ENCODE peak calls at places on chromosomes 13 and 19, in nine cellular contexts. M, Y, I, A, E, U, H, L and Q are unnamed samples.
A peak's percentile ranks its signal among the peaks of the same experiment; 100 is the strongest.

GRCh38 chr19:55467236-55468053 is 2.9 kb upstream of the C19orf85 start:
- DNase-seq in M (no peak), Y (peak; percentile 35), I (peak; percentile 40), A (peak; percentile 96), E (peak; percentile 62), U (peak; percentile 45), H (no peak), L (peak; percentile 86), Q (peak; percentile 73)

GRCh38 chr19:615619-616018 is 17.7 kb downstream of the POLRMT start:
- DNase-seq in M (no peak), Y (no peak), I (no peak), A (no peak), E (no peak), U (no peak), H (no peak), L (no peak), Q (no peak)

GRCh38 chr19:33638167-33639033 is 16.6 kb downstream of the CHST8 start:
- DNase-seq in M (peak; percentile 78), Y (no peak), I (no peak), A (peak; percentile 63), E (no peak), U (no peak), H (no peak), L (no peak), Q (no peak)

GRCh38 chr19:33831835-33832234 is 35.2 kb downstream of the KCTD15 start:
- DNase-seq in M (no peak), Y (no peak), I (no peak), A (no peak), E (no peak), U (no peak), H (no peak), L (no peak), Q (no peak)

GRCh38 chr19:51467864-51468544 is 9.8 kb upstream of the SIGLEC8 start:
- DNase-seq in M (no peak), Y (no peak), I (no peak), A (no peak), E (no peak), U (no peak), H (no peak), L (no peak), Q (no peak)

GRCh38 chr13:101795460-101795859 is 343.0 kb downstream of the ITGBL1 start:
- DNase-seq in M (no peak), Y (no peak), I (no peak), A (no peak), E (no peak), U (no peak), H (no peak), L (no peak), Q (no peak)

GRCh38 chr19:11797491-11797890 is 832 bp upstream of the ZNF491 start:
- DNase-seq in M (peak; percentile 93), Y (peak; percentile 81), I (peak; percentile 72), A (peak; percentile 78), E (peak; percentile 36), U (peak; percentile 91), H (peak; percentile 45), L (peak; percentile 81), Q (no peak)

GRCh38 chr13:111061338-111062045 is 53.6 kb upstream of the ARHGEF7 start:
- DNase-seq in M (no peak), Y (no peak), I (no peak), A (no peak), E (no peak), U (peak; percentile 49), H (no peak), L (no peak), Q (no peak)

GRCh38 chr13:113782472-113782871 is 23.4 kb downstream of the TMEM255B start:
- DNase-seq in M (no peak), Y (no peak), I (no peak), A (no peak), E (no peak), U (no peak), H (no peak), L (no peak), Q (no peak)

GRCh38 chr13:48232420-48233096 is 448 bp upstream of the ITM2B start:
- DNase-seq in M (peak; percentile 64), Y (no peak), I (no peak), A (peak; percentile 39), E (no peak), U (no peak), H (no peak), L (peak; percentile 17), Q (no peak)

GRCh38 chr19:35715981-35716734 is 1.6 kb upstream of the KMT2B start:
- DNase-seq in M (peak; percentile 66), Y (no peak), I (no peak), A (peak; percentile 89), E (no peak), U (no peak), H (no peak), L (no peak), Q (no peak)

GRCh38 chr13:111531505-111531904 is 211.1 kb downstream of the TEX29 start:
- DNase-seq in M (peak; percentile 55), Y (peak; percentile 51), I (no peak), A (no peak), E (no peak), U (no peak), H (no peak), L (no peak), Q (no peak)